ENCODE peak calls at places on chromosomes 1 and 21, in six cellular contexts. V is stomach; R is cardiac muscle cell; Y is lower leg skin; I is AG09319; W is CD8-positive, alpha-beta T cell. Q is an unnamed sample.

GRCh38 chr1:178931843-178932551 is 61.1 kb upstream of the ANGPTL1 start:
- DNase-seq in V (no peak), R (peak; percentile 96), Y (peak; percentile 91), I (peak; percentile 39), W (no peak), Q (peak; percentile 93)

GRCh38 chr1:98929456-98929855 is 75.2 kb downstream of the PLPPR5 start:
- DNase-seq in V (no peak), R (no peak), Y (no peak), I (no peak), W (no peak), Q (no peak)

GRCh38 chr1:11908139-11909021 is 17.8 kb downstream of the KIAA2013 start:
- DNase-seq in V (peak; percentile 92), R (peak; percentile 97), Y (peak; percentile 93), I (peak; percentile 96), W (peak; percentile 84), Q (peak; percentile 92)

GRCh38 chr1:243475966-243476365 is 220.1 kb downstream of the SDCCAG8 start:
- DNase-seq in V (no peak), R (peak; percentile 51), Y (no peak), I (no peak), W (no peak), Q (no peak)

GRCh38 chr1:99728494-99729235 is 37.8 kb downstream of the FRRS1 start:
- DNase-seq in V (no peak), R (peak; percentile 61), Y (no peak), I (no peak), W (no peak), Q (no peak)

GRCh38 chr1:159798893-159799292 is 3.3 kb upstream of the FCRL6 start:
- DNase-seq in V (peak; percentile 74), R (peak; percentile 91), Y (peak; percentile 60), I (peak; percentile 61), W (peak; percentile 49), Q (no peak)

GRCh38 chr1:90721210-90722194 is 4.4 kb upstream of the BARHL2 start:
- DNase-seq in V (peak; percentile 48), R (peak; percentile 72), Y (no peak), I (peak; percentile 3), W (peak; percentile 43), Q (no peak)

GRCh38 chr1:14598498-14599172 is at the start of gene KAZN:
- DNase-seq in V (no peak), R (no peak), Y (no peak), I (no peak), W (no peak), Q (peak; percentile 60)

GRCh38 chr1:226452981-226453380 is 45.1 kb upstream of the PARP1 start:
- DNase-seq in V (no peak), R (no peak), Y (no peak), I (no peak), W (no peak), Q (no peak)

GRCh38 chr1:231161711-231162299 is at the start of gene TRIM67:
- DNase-seq in V (no peak), R (peak; percentile 29), Y (no peak), I (no peak), W (no peak), Q (no peak)

GRCh38 chr1:17723684-17724083 is 31.4 kb upstream of the ACTL8 start:
- DNase-seq in V (no peak), R (no peak), Y (no peak), I (no peak), W (no peak), Q (no peak)

GRCh38 chr1:19087737-19088594 is 122.1 kb downstream of the UBR4 start:
- DNase-seq in V (no peak), R (no peak), Y (no peak), I (no peak), W (no peak), Q (no peak)

GRCh38 chr1:150151291-150152181 is 1.8 kb downstream of the PLEKHO1 start:
- DNase-seq in V (peak; percentile 31), R (no peak), Y (no peak), I (no peak), W (peak; percentile 84), Q (peak; percentile 65)

GRCh38 chr1:31717341-31717740 is 13.5 kb upstream of the COL16A1 start:
- DNase-seq in V (no peak), R (no peak), Y (no peak), I (no peak), W (no peak), Q (no peak)

GRCh38 chr21:38424333-38424732 is 73.9 kb downstream of the ERG start:
- DNase-seq in V (no peak), R (no peak), Y (no peak), I (no peak), W (no peak), Q (no peak)

GRCh38 chr1:160114085-160114484 is 1.5 kb upstream of the ATP1A2 start:
- DNase-seq in V (no peak), R (no peak), Y (no peak), I (no peak), W (no peak), Q (no peak)

GRCh38 chr1:231045318-231045717 is 5.3 kb upstream of the FAM89A start:
- DNase-seq in V (no peak), R (no peak), Y (no peak), I (no peak), W (no peak), Q (no peak)

GRCh38 chr1:202061055-202061454 is 50.7 kb downstream of the ELF3 start:
- DNase-seq in V (no peak), R (no peak), Y (no peak), I (no peak), W (no peak), Q (no peak)

GRCh38 chr1:25927541-25928265 is 21.5 kb upstream of the STMN1 start:
- DNase-seq in V (no peak), R (no peak), Y (no peak), I (no peak), W (no peak), Q (no peak)

GRCh38 chr1:234212764-234213406 is 160.4 kb upstream of the COA6 start:
- DNase-seq in V (no peak), R (peak; percentile 29), Y (no peak), I (no peak), W (peak; percentile 23), Q (no peak)

GRCh38 chr1:190453550-190453949 is 24.1 kb downstream of the BRINP3 start:
- DNase-seq in V (no peak), R (no peak), Y (no peak), I (no peak), W (no peak), Q (no peak)

GRCh38 chr1:91335607-91336006 is 69.0 kb downstream of the HFM1 start:
- DNase-seq in V (no peak), R (no peak), Y (no peak), I (no peak), W (no peak), Q (no peak)

GRCh38 chr1:31984419-31985347 is 29.0 kb upstream of the KHDRBS1 start:
- DNase-seq in V (no peak), R (peak; percentile 40), Y (no peak), I (no peak), W (peak; percentile 47), Q (no peak)

GRCh38 chr1:58524353-58524945 is 22.1 kb downstream of the OMA1 start:
- DNase-seq in V (no peak), R (peak; percentile 54), Y (no peak), I (peak; percentile 64), W (no peak), Q (no peak)

GRCh38 chr1:25193151-25193742 is 39.1 kb downstream of the SYF2 start:
- DNase-seq in V (no peak), R (no peak), Y (no peak), I (no peak), W (no peak), Q (no peak)

GRCh38 chr1:15081088-15081487 is 72.5 kb upstream of the TMEM51 start:
- DNase-seq in V (no peak), R (peak; percentile 10), Y (no peak), I (no peak), W (no peak), Q (no peak)

GRCh38 chr21:39529026-39529425 is 77.3 kb downstream of the SH3BGR start:
- DNase-seq in V (no peak), R (no peak), Y (no peak), I (no peak), W (no peak), Q (no peak)

GRCh38 chr1:69504730-69505252 is 62.9 kb upstream of the LRRC7 start:
- DNase-seq in V (no peak), R (no peak), Y (no peak), I (no peak), W (no peak), Q (no peak)
- TF ChIP-seq CTCF in V (no peak), R (no peak), Y (no peak), I (no peak), W (no peak), Q (no peak)

GRCh38 chr1:37323486-37324377 is 150.6 kb upstream of the ZC3H12A start:
- DNase-seq in V (no peak), R (peak; percentile 29), Y (no peak), I (no peak), W (no peak), Q (no peak)
- TF ChIP-seq CTCF in V (no peak), R (peak; percentile 62), Y (no peak), I (peak; percentile 28), W (peak; percentile 19), Q (no peak)

GRCh38 chr1:55063562-55063942 is 24.2 kb downstream of the PCSK9 start:
- DNase-seq in V (no peak), R (no peak), Y (no peak), I (no peak), W (no peak), Q (no peak)

GRCh38 chr1:55064861-55065263 is 25.5 kb downstream of the PCSK9 start:
- DNase-seq in V (peak; percentile 43), R (peak; percentile 48), Y (no peak), I (no peak), W (no peak), Q (no peak)

GRCh38 chr1:55065649-55066048 is 26.3 kb downstream of the PCSK9 start:
- DNase-seq in V (no peak), R (no peak), Y (no peak), I (no peak), W (no peak), Q (no peak)

GRCh38 chr1:55062801-55063561 is 23.6 kb downstream of the PCSK9 start:
- DNase-seq in V (no peak), R (no peak), Y (no peak), I (no peak), W (no peak), Q (no peak)

GRCh38 chr1:55064071-55064581 is 24.8 kb downstream of the PCSK9 start:
- DNase-seq in V (no peak), R (peak; percentile 30), Y (no peak), I (no peak), W (no peak), Q (no peak)
- TF ChIP-seq CTCF in V (no peak), R (peak; percentile 37), Y (no peak), I (no peak), W (no peak), Q (no peak)

GRCh38 chr1:77026126-77026525 is 158.8 kb downstream of the ST6GALNAC5 start:
- DNase-seq in V (no peak), R (no peak), Y (no peak), I (no peak), W (no peak), Q (no peak)

GRCh38 chr1:77030401-77031100 is 163.3 kb downstream of the ST6GALNAC5 start:
- DNase-seq in V (no peak), R (no peak), Y (no peak), I (no peak), W (no peak), Q (no peak)

GRCh38 chr1:77026640-77027039 is 159.4 kb downstream of the ST6GALNAC5 start:
- DNase-seq in V (no peak), R (no peak), Y (no peak), I (no peak), W (no peak), Q (no peak)

GRCh38 chr1:77027916-77028315 is 160.6 kb downstream of the ST6GALNAC5 start:
- DNase-seq in V (no peak), R (no peak), Y (no peak), I (no peak), W (no peak), Q (no peak)

GRCh38 chr1:77031101-77031662 is 163.9 kb downstream of the ST6GALNAC5 start:
- DNase-seq in V (no peak), R (peak; percentile 35), Y (no peak), I (peak; percentile 24), W (no peak), Q (no peak)
- TF ChIP-seq CTCF in V (no peak), R (no peak), Y (no peak), I (no peak), W (no peak), Q (no peak)

Q was measured in suprapubic skin.